ENCODE peak calls at places on chromosomes 1 and 21, in eight cellular contexts. K is HS-5, G is T-cell, B is T-helper 2 cell, P is GM19239, X is aorta, D is NCI-H2081, R is GM12864. C is an unnamed sample.

GRCh38 chr1:173043253-173043652 is 7.5 kb downstream of the TNFSF18 start:
- DNase-seq in P (no peak), R (no peak), B (no peak), D (no peak), K (no peak), X (no peak), G (no peak), C (no peak)

GRCh38 chr1:21531243-21531642 is 22.0 kb downstream of the ALPL start:
- DNase-seq in D (no peak), P (no peak), B (no peak), K (no peak), R (no peak), G (no peak), X (no peak), C (no peak)

GRCh38 chr1:169456029-169456428 is 28.8 kb upstream of the CCDC181 start:
- DNase-seq in D (no peak), X (no peak), B (no peak), P (no peak), K (no peak), G (no peak), R (no peak), C (no peak)

GRCh38 chr1:48576565-48576964 is 104.6 kb upstream of the SPATA6 start:
- DNase-seq in B (no peak), K (no peak), G (no peak), P (no peak), R (no peak), X (no peak), D (no peak), C (no peak)

GRCh38 chr1:93302078-93302477 is 43.6 kb upstream of the DR1 start:
- DNase-seq in K (no peak), B (no peak), D (no peak), R (no peak), P (no peak), G (no peak), X (no peak), C (no peak)

GRCh38 chr21:24210130-24210529 is 1397.2 kb downstream of the MRPL39 start:
- DNase-seq in X (no peak), D (no peak), P (no peak), K (no peak), G (no peak), R (no peak), B (no peak), C (no peak)

GRCh38 chr21:42974832-42975820 is 764 bp downstream of the PKNOX1 start:
- DNase-seq in P (peak; percentile 70), B (peak; percentile 37), K (no peak), D (peak; percentile 51), G (peak; percentile 64), R (no peak), X (peak; percentile 89), C (peak; percentile 45)

GRCh38 chr1:218201004-218201403 is 84.1 kb upstream of the RRP15 start:
- DNase-seq in D (no peak), K (no peak), B (no peak), X (no peak), P (no peak), G (no peak), R (no peak), C (no peak)

GRCh38 chr1:71424536-71424935 is 343.7 kb upstream of the ZRANB2 start:
- DNase-seq in P (no peak), K (no peak), R (no peak), G (no peak), X (no peak), D (no peak), B (no peak), C (no peak)

GRCh38 chr1:203911806-203912205 is 50.4 kb downstream of the SNRPE start:
- DNase-seq in P (no peak), X (no peak), K (no peak), R (no peak), B (no peak), G (no peak), D (no peak), C (no peak)

GRCh38 chr1:242185728-242186127 is 186.8 kb upstream of the MAP1LC3C start:
- DNase-seq in K (no peak), D (peak; percentile 96), B (no peak), R (no peak), P (no peak), X (no peak), G (no peak), C (no peak)

GRCh38 chr1:159938221-159938852 is 7.1 kb downstream of the IGSF9 start:
- DNase-seq in K (no peak), D (no peak), G (no peak), X (peak; percentile 62), P (no peak), B (no peak), R (no peak), C (no peak)

GRCh38 chr1:64171797-64172281 is 31.6 kb upstream of the UBE2U start:
- DNase-seq in B (no peak), K (peak; percentile 58), P (no peak), D (peak; percentile 58), R (peak; percentile 24), X (no peak), G (no peak), C (no peak)

GRCh38 chr1:180917306-180918065 is 4.8 kb downstream of the KIAA1614 start:
- DNase-seq in R (no peak), K (no peak), P (no peak), X (no peak), D (no peak), G (no peak), B (no peak), C (no peak)

GRCh38 chr1:6260961-6261614 is at the start of gene GPR153:
- DNase-seq in K (no peak), X (no peak), R (no peak), P (peak; percentile 73), D (peak; percentile 20), B (peak; percentile 19), G (peak; percentile 14), C (no peak)

GRCh38 chr1:7953850-7954609 is 7.5 kb upstream of the PARK7 start:
- DNase-seq in G (peak; percentile 40), P (peak; percentile 94), R (peak; percentile 77), K (peak; percentile 48), D (peak; percentile 77), B (peak; percentile 74), X (peak; percentile 99), C (peak; percentile 58)

GRCh38 chr1:53001128-53001527 is 60.9 kb upstream of the PODN start:
- DNase-seq in R (no peak), D (no peak), X (no peak), K (no peak), P (no peak), G (no peak), B (no peak), C (no peak)

GRCh38 chr1:204472660-204473059 is 21.9 kb downstream of the PIK3C2B start:
- DNase-seq in R (no peak), G (no peak), B (no peak), D (no peak), P (no peak), X (no peak), K (no peak), C (no peak)

GRCh38 chr1:32886012-32886827 is at the start of gene HPCA:
- DNase-seq in X (peak; percentile 89), B (no peak), D (no peak), R (no peak), G (peak; percentile 15), P (no peak), K (no peak), C (no peak)

GRCh38 chr1:228474507-228474906 is 12.7 kb upstream of the RNF187 start:
- DNase-seq in B (no peak), D (no peak), R (no peak), P (no peak), X (no peak), K (no peak), G (no peak), C (no peak)

GRCh38 chr1:31739281-31739853 is 24.8 kb downstream of the ADGRB2 start:
- DNase-seq in B (peak; percentile 12), K (no peak), R (no peak), X (no peak), P (no peak), G (no peak), D (no peak), C (peak; percentile 17)

GRCh38 chr21:44815852-44816628 is 1.8 kb downstream of the SUMO3 start:
- DNase-seq in X (peak; percentile 70), R (no peak), B (no peak), D (no peak), P (no peak), K (no peak), G (no peak), C (no peak)

GRCh38 chr1:67987046-67987799 is 63.2 kb downstream of the DIRAS3 start:
- DNase-seq in P (no peak), B (no peak), G (no peak), X (no peak), K (peak; percentile 80), D (no peak), R (no peak), C (no peak)

GRCh38 chr1:162373541-162374375 is 2.9 kb downstream of the SPATA46 start:
- DNase-seq in X (no peak), D (no peak), R (no peak), K (peak; percentile 67), B (no peak), P (no peak), G (no peak), C (no peak)

GRCh38 chr1:200410566-200410878 is 686 bp upstream of the ZNF281 start:
- DNase-seq in B (no peak), G (no peak), D (peak; percentile 85), K (no peak), X (no peak), R (no peak), P (no peak), C (no peak)

GRCh38 chr1:246012271-246012854 is 494.7 kb downstream of the SMYD3 start:
- DNase-seq in R (no peak), G (no peak), B (no peak), P (no peak), D (peak; percentile 67), X (no peak), K (no peak), C (no peak)

GRCh38 chr1:224106568-224107281 is 7.2 kb upstream of the FBXO28 start:
- DNase-seq in G (no peak), R (no peak), D (peak; percentile 62), P (peak; percentile 42), X (no peak), K (no peak), B (no peak), C (no peak)

GRCh38 chr1:19003371-19004290 is 47.2 kb upstream of the IFFO2 start:
- DNase-seq in B (no peak), K (no peak), D (no peak), G (no peak), R (no peak), X (no peak), P (no peak), C (no peak)